ENCODE peak calls at places on chromosomes 3 and 15, in six cellular contexts. One of them, this sample, is unnamed.

GRCh38 chr3:52872245-52872644 is 25.1 kb downstream of the STIMATE start:
- DNase-seq in CD8-positive, alpha-beta memory T cell: no peak
- DNase-seq in SJSA1: no peak
- DNase-seq in right cardiac atrium: no peak
- DNase-seq in GM23338: no peak
- DNase-seq in RWPE1: no peak
- DNase-seq in this sample: no peak

GRCh38 chr3:183172051-183172639 is 9.6 kb upstream of the LAMP3 start:
- DNase-seq in SJSA1: no peak
- DNase-seq in GM23338: peak; percentile 11
- DNase-seq in CD8-positive, alpha-beta memory T cell: no peak
- DNase-seq in RWPE1: no peak
- DNase-seq in right cardiac atrium: no peak
- DNase-seq in this sample: no peak

GRCh38 chr3:63849175-63849574 is 14.4 kb downstream of the THOC7 start:
- DNase-seq in RWPE1: no peak
- DNase-seq in SJSA1: no peak
- DNase-seq in CD8-positive, alpha-beta memory T cell: no peak
- DNase-seq in right cardiac atrium: no peak
- DNase-seq in GM23338: peak; percentile 36
- DNase-seq in this sample: no peak

GRCh38 chr3:12853803-12854202 is 12.4 kb upstream of the RPL32 start:
- DNase-seq in right cardiac atrium: no peak
- DNase-seq in RWPE1: no peak
- DNase-seq in GM23338: no peak
- DNase-seq in CD8-positive, alpha-beta memory T cell: no peak
- DNase-seq in SJSA1: no peak
- DNase-seq in this sample: no peak

GRCh38 chr15:100681335-100681746 is 79.0 kb downstream of the ASB7 start:
- DNase-seq in right cardiac atrium: no peak
- DNase-seq in SJSA1: no peak
- DNase-seq in GM23338: no peak
- DNase-seq in CD8-positive, alpha-beta memory T cell: no peak
- DNase-seq in RWPE1: no peak
- DNase-seq in this sample: no peak

GRCh38 chr15:50778089-50778488 is 12.6 kb upstream of the SPPL2A start:
- DNase-seq in GM23338: no peak
- DNase-seq in RWPE1: no peak
- DNase-seq in right cardiac atrium: no peak
- DNase-seq in CD8-positive, alpha-beta memory T cell: no peak
- DNase-seq in SJSA1: no peak
- DNase-seq in this sample: no peak

GRCh38 chr15:75809986-75810750 is 33.1 kb upstream of the UBE2Q2 start:
- DNase-seq in GM23338: peak; percentile 81
- DNase-seq in SJSA1: no peak
- DNase-seq in CD8-positive, alpha-beta memory T cell: no peak
- DNase-seq in RWPE1: peak; percentile 80
- DNase-seq in right cardiac atrium: no peak
- DNase-seq in this sample: peak; percentile 45

GRCh38 chr3:112619295-112619694 is 21.6 kb downstream of the CCDC80 start:
- DNase-seq in GM23338: no peak
- DNase-seq in CD8-positive, alpha-beta memory T cell: no peak
- DNase-seq in RWPE1: no peak
- DNase-seq in right cardiac atrium: no peak
- DNase-seq in SJSA1: no peak
- DNase-seq in this sample: no peak

GRCh38 chr3:180267202-180267843 is 230.6 kb upstream of the PEX5L start:
- DNase-seq in GM23338: no peak
- DNase-seq in CD8-positive, alpha-beta memory T cell: no peak
- DNase-seq in right cardiac atrium: no peak
- DNase-seq in RWPE1: no peak
- DNase-seq in SJSA1: no peak
- DNase-seq in this sample: no peak

GRCh38 chr15:22939051-22939450 is 41.1 kb downstream of the CYFIP1 start:
- DNase-seq in GM23338: no peak
- DNase-seq in SJSA1: no peak
- DNase-seq in CD8-positive, alpha-beta memory T cell: no peak
- DNase-seq in right cardiac atrium: peak; percentile 81
- DNase-seq in RWPE1: no peak
- DNase-seq in this sample: peak; percentile 59

GRCh38 chr3:183537295-183537730 is 18.2 kb downstream of the KLHL6 start:
- DNase-seq in RWPE1: no peak
- DNase-seq in GM23338: no peak
- DNase-seq in CD8-positive, alpha-beta memory T cell: no peak
- DNase-seq in right cardiac atrium: no peak
- DNase-seq in SJSA1: no peak
- DNase-seq in this sample: peak; percentile 45

GRCh38 chr15:36544518-36545383 is 34.7 kb upstream of the CDIN1 start:
- DNase-seq in SJSA1: no peak
- DNase-seq in RWPE1: no peak
- DNase-seq in right cardiac atrium: no peak
- DNase-seq in CD8-positive, alpha-beta memory T cell: no peak
- DNase-seq in GM23338: peak; percentile 85
- DNase-seq in this sample: no peak

GRCh38 chr3:37991823-37992222 is 1.2 kb downstream of the VILL start:
- DNase-seq in right cardiac atrium: no peak
- DNase-seq in SJSA1: no peak
- DNase-seq in CD8-positive, alpha-beta memory T cell: no peak
- DNase-seq in RWPE1: no peak
- DNase-seq in GM23338: no peak
- DNase-seq in this sample: no peak

GRCh38 chr3:138875754-138876664 is 41.3 kb upstream of the PIK3CB start:
- DNase-seq in RWPE1: no peak
- DNase-seq in GM23338: no peak
- DNase-seq in CD8-positive, alpha-beta memory T cell: no peak
- DNase-seq in right cardiac atrium: no peak
- DNase-seq in SJSA1: no peak
- DNase-seq in this sample: no peak

GRCh38 chr3:150613034-150613433 is 9.9 kb downstream of the SELENOT start:
- DNase-seq in RWPE1: no peak
- DNase-seq in CD8-positive, alpha-beta memory T cell: no peak
- DNase-seq in GM23338: no peak
- DNase-seq in SJSA1: no peak
- DNase-seq in right cardiac atrium: no peak
- DNase-seq in this sample: no peak

GRCh38 chr3:89059201-89059600 is 48.2 kb upstream of the EPHA3 start:
- DNase-seq in RWPE1: no peak
- DNase-seq in right cardiac atrium: peak; percentile 65
- DNase-seq in GM23338: no peak
- DNase-seq in CD8-positive, alpha-beta memory T cell: no peak
- DNase-seq in SJSA1: no peak
- DNase-seq in this sample: no peak

GRCh38 chr3:60703956-60704736 is 547.1 kb downstream of the FHIT start:
- DNase-seq in GM23338: no peak
- DNase-seq in CD8-positive, alpha-beta memory T cell: no peak
- DNase-seq in SJSA1: peak; percentile 6
- DNase-seq in right cardiac atrium: no peak
- DNase-seq in RWPE1: no peak
- DNase-seq in this sample: no peak

GRCh38 chr3:108250626-108251025 is 28.4 kb upstream of the IFT57 start:
- DNase-seq in SJSA1: no peak
- DNase-seq in CD8-positive, alpha-beta memory T cell: no peak
- DNase-seq in RWPE1: no peak
- DNase-seq in GM23338: no peak
- DNase-seq in right cardiac atrium: no peak
- DNase-seq in this sample: no peak

GRCh38 chr3:50529996-50530706 is 26.7 kb upstream of the CACNA2D2 start:
- DNase-seq in RWPE1: no peak
- DNase-seq in CD8-positive, alpha-beta memory T cell: no peak
- DNase-seq in GM23338: peak; percentile 53
- DNase-seq in right cardiac atrium: peak; percentile 66
- DNase-seq in SJSA1: no peak
- DNase-seq in this sample: no peak

GRCh38 chr15:28123408-28124023 is 24.4 kb upstream of the OCA2 start:
- DNase-seq in RWPE1: peak; percentile 89
- DNase-seq in CD8-positive, alpha-beta memory T cell: no peak
- DNase-seq in SJSA1: peak; percentile 58
- DNase-seq in right cardiac atrium: peak; percentile 85
- DNase-seq in GM23338: peak; percentile 88
- DNase-seq in this sample: peak; percentile 87

GRCh38 chr3:181943285-181943684 is 231.6 kb downstream of the SOX2 start:
- DNase-seq in SJSA1: no peak
- DNase-seq in RWPE1: no peak
- DNase-seq in GM23338: peak; percentile 36
- DNase-seq in right cardiac atrium: no peak
- DNase-seq in CD8-positive, alpha-beta memory T cell: no peak
- DNase-seq in this sample: no peak

GRCh38 chr3:127044996-127045395 is 62.1 kb downstream of the PLXNA1 start:
- DNase-seq in right cardiac atrium: peak; percentile 52
- DNase-seq in SJSA1: no peak
- DNase-seq in RWPE1: peak; percentile 46
- DNase-seq in CD8-positive, alpha-beta memory T cell: peak; percentile 16
- DNase-seq in GM23338: peak; percentile 61
- DNase-seq in this sample: no peak

GRCh38 chr3:190073264-190073663 is 47.4 kb downstream of the P3H2 start:
- DNase-seq in SJSA1: peak; percentile 60
- DNase-seq in RWPE1: no peak
- DNase-seq in GM23338: no peak
- DNase-seq in right cardiac atrium: no peak
- DNase-seq in CD8-positive, alpha-beta memory T cell: no peak
- DNase-seq in this sample: no peak

GRCh38 chr3:134485075-134485536 is 679 bp downstream of the ANAPC13 start:
- DNase-seq in SJSA1: no peak
- DNase-seq in GM23338: peak; percentile 38
- DNase-seq in CD8-positive, alpha-beta memory T cell: no peak
- DNase-seq in RWPE1: peak; percentile 28
- DNase-seq in right cardiac atrium: no peak
- DNase-seq in this sample: no peak

GRCh38 chr15:74206801-74207281 is 4.3 kb upstream of the STRA6 start:
- DNase-seq in GM23338: no peak
- DNase-seq in right cardiac atrium: peak; percentile 19
- DNase-seq in CD8-positive, alpha-beta memory T cell: no peak
- DNase-seq in SJSA1: no peak
- DNase-seq in RWPE1: no peak
- DNase-seq in this sample: no peak

GRCh38 chr3:66828303-66828702 is 169.8 kb upstream of the KBTBD8 start:
- DNase-seq in CD8-positive, alpha-beta memory T cell: no peak
- DNase-seq in SJSA1: no peak
- DNase-seq in GM23338: no peak
- DNase-seq in RWPE1: no peak
- DNase-seq in right cardiac atrium: no peak
- DNase-seq in this sample: no peak

DNA sequence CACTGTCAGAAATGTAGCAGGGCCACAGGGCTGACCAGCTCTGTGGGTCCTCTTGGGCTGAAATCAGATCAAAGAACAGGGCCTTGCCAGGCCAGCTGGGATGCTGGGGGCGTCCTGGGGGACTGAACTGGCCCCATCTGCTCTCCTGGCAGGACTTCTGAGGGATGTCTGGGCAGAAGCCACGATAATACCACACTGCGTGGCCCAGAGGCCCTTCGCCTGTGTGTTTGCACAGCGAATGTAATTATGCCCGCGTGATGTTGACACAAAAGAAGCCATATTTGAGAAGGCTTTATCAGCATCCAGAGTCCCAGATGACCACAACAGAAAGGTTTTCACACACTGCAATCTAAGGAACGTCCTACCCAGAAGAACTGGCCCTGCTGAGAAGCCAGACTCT is 174.0 kb downstream of the RAB11A start:
- DNase-seq in right cardiac atrium: no peak
- DNase-seq in SJSA1: no peak
- DNase-seq in RWPE1: no peak
- DNase-seq in CD8-positive, alpha-beta memory T cell: no peak
- DNase-seq in GM23338: no peak
- DNase-seq in this sample: no peak
- H3K27ac ChIP-seq in right cardiac atrium: no peak overlapping the region
- H3K27ac ChIP-seq in SJSA1: no peak overlapping the region
- H3K27ac ChIP-seq in RWPE1: no peak overlapping the region
- H3K27ac ChIP-seq in CD8-positive, alpha-beta memory T cell: no peak overlapping the region
- H3K27ac ChIP-seq in GM23338: no peak overlapping the region
- H3K27ac ChIP-seq in this sample: no peak overlapping the region

GRCh38 chr3:145089337-145089736 is 1071.6 kb downstream of the PLOD2 start:
- DNase-seq in right cardiac atrium: no peak
- DNase-seq in GM23338: no peak
- DNase-seq in CD8-positive, alpha-beta memory T cell: no peak
- DNase-seq in RWPE1: no peak
- DNase-seq in SJSA1: no peak
- DNase-seq in this sample: no peak
- H3K27ac ChIP-seq in right cardiac atrium: no peak overlapping the region
- H3K27ac ChIP-seq in GM23338: no peak overlapping the region
- H3K27ac ChIP-seq in CD8-positive, alpha-beta memory T cell: no peak overlapping the region
- H3K27ac ChIP-seq in RWPE1: no peak overlapping the region
- H3K27ac ChIP-seq in SJSA1: no peak overlapping the region
- H3K27ac ChIP-seq in this sample: no peak overlapping the region

GRCh38 chr3:136018876-136019275 is 53.3 kb downstream of the PPP2R3A start:
- DNase-seq in SJSA1: no peak
- DNase-seq in CD8-positive, alpha-beta memory T cell: no peak
- DNase-seq in right cardiac atrium: no peak
- DNase-seq in RWPE1: no peak
- DNase-seq in GM23338: no peak
- DNase-seq in this sample: no peak

GRCh38 chr3:136023264-136023978 is 57.9 kb downstream of the PPP2R3A start:
- DNase-seq in RWPE1: no peak
- DNase-seq in GM23338: no peak
- DNase-seq in SJSA1: no peak
- DNase-seq in CD8-positive, alpha-beta memory T cell: no peak
- DNase-seq in right cardiac atrium: no peak
- DNase-seq in this sample: no peak

GRCh38 chr3:136021798-136022197 is 56.3 kb downstream of the PPP2R3A start:
- DNase-seq in GM23338: no peak
- DNase-seq in RWPE1: no peak
- DNase-seq in right cardiac atrium: no peak
- DNase-seq in SJSA1: no peak
- DNase-seq in CD8-positive, alpha-beta memory T cell: no peak
- DNase-seq in this sample: no peak

GRCh38 chr3:136022518-136023263 is 57.2 kb downstream of the PPP2R3A start:
- DNase-seq in CD8-positive, alpha-beta memory T cell: no peak
- DNase-seq in right cardiac atrium: no peak
- DNase-seq in GM23338: no peak
- DNase-seq in RWPE1: peak; percentile 8
- DNase-seq in SJSA1: no peak
- DNase-seq in this sample: no peak
- H3K27ac ChIP-seq in CD8-positive, alpha-beta memory T cell: no peak overlapping the region
- H3K27ac ChIP-seq in right cardiac atrium: peak overlapping the region; percentile 92
- H3K27ac ChIP-seq in GM23338: no peak overlapping the region
- H3K27ac ChIP-seq in RWPE1: no peak overlapping the region
- H3K27ac ChIP-seq in SJSA1: no peak overlapping the region
- H3K27ac ChIP-seq in this sample: no peak overlapping the region

GRCh38 chr3:10322355-10322715 is 1.4 kb upstream of the SEC13 start:
- DNase-seq in SJSA1: peak; percentile 7
- DNase-seq in RWPE1: peak; percentile 8
- DNase-seq in GM23338: peak; percentile 76
- DNase-seq in CD8-positive, alpha-beta memory T cell: no peak
- DNase-seq in right cardiac atrium: no peak
- DNase-seq in this sample: no peak

GRCh38 chr3:10320320-10320677 is 613 bp downstream of the SEC13 start:
- DNase-seq in CD8-positive, alpha-beta memory T cell: no peak
- DNase-seq in GM23338: no peak
- DNase-seq in right cardiac atrium: no peak
- DNase-seq in RWPE1: no peak
- DNase-seq in SJSA1: peak; percentile 5
- DNase-seq in this sample: no peak

GRCh38 chr3:10319804-10320203 is 1.1 kb downstream of the SEC13 start:
- DNase-seq in RWPE1: no peak
- DNase-seq in GM23338: no peak
- DNase-seq in CD8-positive, alpha-beta memory T cell: no peak
- DNase-seq in right cardiac atrium: no peak
- DNase-seq in SJSA1: no peak
- DNase-seq in this sample: no peak

GRCh38 chr3:10319251-10319650 is 1.7 kb downstream of the SEC13 start:
- DNase-seq in RWPE1: no peak
- DNase-seq in CD8-positive, alpha-beta memory T cell: no peak
- DNase-seq in SJSA1: no peak
- DNase-seq in GM23338: no peak
- DNase-seq in right cardiac atrium: no peak
- DNase-seq in this sample: no peak

GRCh38 chr3:10321630-10322354 is 880 bp upstream of the SEC13 start:
- DNase-seq in GM23338: no peak
- DNase-seq in CD8-positive, alpha-beta memory T cell: no peak
- DNase-seq in right cardiac atrium: no peak
- DNase-seq in SJSA1: no peak
- DNase-seq in RWPE1: no peak
- DNase-seq in this sample: no peak
- H3K27ac ChIP-seq in GM23338: no peak overlapping the region
- H3K27ac ChIP-seq in CD8-positive, alpha-beta memory T cell: peak overlapping the region; percentile 96
- H3K27ac ChIP-seq in right cardiac atrium: no peak overlapping the region
- H3K27ac ChIP-seq in SJSA1: peak overlapping the region; percentile 39
- H3K27ac ChIP-seq in RWPE1: peak overlapping the region; percentile 65
- H3K27ac ChIP-seq in this sample: peak overlapping the region; percentile 71